ENCODE peak calls at places on chromosomes 5 and 9, in six cellular contexts. K is HS-5; J is AG08395; W is left lung; G is hippocampal formation; D is CD8-positive, alpha-beta memory T cell. V is an unnamed sample.

GRCh38 chr9:132014218-132014800 is 65.4 kb downstream of the MED27 start:
- DNase-seq in D (no peak), J (no peak), K (no peak), W (no peak), G (no peak), V (no peak)

GRCh38 chr9:95511232-95511951 is 5.4 kb downstream of the PTCH1 start:
- DNase-seq in D (peak), W (no peak), J (peak), K (no peak), G (peak), V (peak)

GRCh38 chr5:1471997-1472963 is 27.0 kb upstream of the SLC6A3 start:
- DNase-seq in K (no peak), G (no peak), W (peak), D (no peak), J (no peak), V (no peak)

GRCh38 chr9:113246928-113247327 is 25.6 kb downstream of the SLC31A1 start:
- DNase-seq in K (no peak), W (no peak), G (no peak), D (no peak), J (no peak), V (no peak)

GRCh38 chr5:138338411-138339085 is 482 bp downstream of the FAM53C start:
- DNase-seq in D (peak), W (no peak), K (no peak), G (no peak), J (no peak), V (no peak)

GRCh38 chr9:22147818-22148573 is 138.9 kb upstream of the CDKN2B start:
- DNase-seq in W (no peak), K (no peak), G (no peak), J (peak), D (no peak), V (no peak)

GRCh38 chr9:34363619-34364351 is 12.9 kb downstream of the MYORG start:
- DNase-seq in K (no peak), J (no peak), D (peak), G (no peak), W (no peak), V (peak)

GRCh38 chr9:124291801-124292396 is 34.1 kb downstream of the NEK6 start:
- DNase-seq in J (no peak), D (no peak), W (no peak), G (no peak), K (no peak), V (no peak)

GRCh38 chr5:28344803-28345433 is 1306.5 kb upstream of the CDH9 start:
- DNase-seq in W (no peak), K (peak), J (no peak), D (no peak), G (no peak), V (peak)

GRCh38 chr9:89236955-89237573 is 58.4 kb upstream of the SHC3 start:
- DNase-seq in K (no peak), G (no peak), J (no peak), W (no peak), D (no peak), V (no peak)

GRCh38 chr5:96348536-96348935 is 84.5 kb downstream of the PCSK1 start:
- DNase-seq in D (no peak), K (no peak), J (no peak), G (no peak), W (no peak), V (no peak)

V was measured in D341Med.